ENCODE peak calls at places on chromosomes 5 and 9, in five cellular contexts. W, P, F, H and B are unnamed samples.

GRCh38 chr5:155263381-155263780 is 249.8 kb downstream of the KIF4B start:
- DNase-seq in W (no peak), F (no peak), H (no peak), P (no peak), B (no peak)

GRCh38 chr9:22039258-22039657 is 30.2 kb upstream of the CDKN2B start:
- DNase-seq in H (no peak), P (no peak), F (no peak), W (no peak), B (no peak)

GRCh38 chr5:83093692-83094091 is 16.3 kb downstream of the XRCC4 start:
- DNase-seq in F (no peak), W (no peak), P (no peak), H (no peak), B (no peak)

GRCh38 chr5:138438003-138438723 is 694 bp upstream of the REEP2 start:
- DNase-seq in H (no peak), P (no peak), F (no peak), W (no peak), B (no peak)

GRCh38 chr5:83009408-83009807 is 67.8 kb downstream of the TMEM167A start:
- DNase-seq in W (no peak), F (no peak), P (no peak), H (no peak), B (no peak)

GRCh38 chr9:38687389-38687842 is 32.5 kb downstream of the FAM240B start:
- DNase-seq in W (no peak), P (peak; percentile 58), H (peak; percentile 46), F (peak; percentile 80), B (peak; percentile 86)

GRCh38 chr5:157271740-157272271 is 5.9 kb downstream of the CYFIP2 start:
- DNase-seq in F (no peak), W (no peak), P (no peak), H (no peak), B (no peak)

GRCh38 chr9:125541840-125542243 is 165.2 kb downstream of the MAPKAP1 start:
- DNase-seq in P (no peak), H (no peak), F (no peak), W (no peak), B (no peak)

GRCh38 chr5:167263185-167263584 is 1028.3 kb upstream of the WWC1 start:
- DNase-seq in P (no peak), F (no peak), H (no peak), W (no peak), B (no peak)

GRCh38 chr9:1018121-1018520 is 32.0 kb upstream of the DMRT2 start:
- DNase-seq in F (no peak), W (peak; percentile 60), P (no peak), H (peak; percentile 88), B (peak; percentile 81)

DNA sequence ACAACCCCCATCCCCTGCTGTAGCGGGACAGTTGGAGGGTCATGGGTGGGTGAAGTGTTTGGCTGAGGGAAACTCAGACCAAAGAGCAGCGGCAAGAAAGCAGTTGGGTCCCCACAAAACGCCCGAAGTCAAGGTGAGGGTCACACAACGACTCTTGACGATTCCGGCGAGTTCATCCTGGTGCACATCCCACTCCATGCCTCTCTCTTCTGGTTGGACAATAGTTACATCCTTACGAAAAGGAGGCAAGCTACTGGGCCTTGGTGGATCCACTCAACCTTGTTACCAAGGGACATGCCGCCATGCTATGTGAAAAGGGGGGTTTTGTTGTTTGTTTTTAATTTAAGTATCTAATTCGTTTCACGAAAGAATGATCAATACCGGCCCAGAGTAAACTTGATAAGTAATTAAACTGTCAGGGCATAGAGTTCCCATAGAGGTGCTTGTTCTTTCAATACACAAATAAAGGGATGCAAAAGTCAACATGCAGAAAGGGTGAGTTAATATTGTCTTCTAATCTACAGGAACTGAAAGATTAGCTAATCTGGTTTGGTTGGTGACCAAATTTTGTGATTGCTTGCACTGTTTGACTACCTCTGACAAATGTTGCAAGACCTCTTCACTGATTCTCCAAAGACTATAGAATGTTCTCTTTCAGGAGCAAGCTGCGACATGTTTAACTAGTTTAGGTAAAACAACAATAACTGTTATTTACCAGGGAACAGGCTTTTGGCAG is 732 bp upstream of the SMIM15 start:
- DNase-seq in W (peak; percentile 53), F (no peak), P (no peak), H (peak; percentile 47), B (no peak)
- H3K27ac ChIP-seq in W (peak overlapping the region; percentile 89), F (peak overlapping the region; percentile 49), P (peak overlapping the region; percentile 86), H (peak overlapping the region; percentile 67), B (peak overlapping the region; percentile 94)

DNA sequence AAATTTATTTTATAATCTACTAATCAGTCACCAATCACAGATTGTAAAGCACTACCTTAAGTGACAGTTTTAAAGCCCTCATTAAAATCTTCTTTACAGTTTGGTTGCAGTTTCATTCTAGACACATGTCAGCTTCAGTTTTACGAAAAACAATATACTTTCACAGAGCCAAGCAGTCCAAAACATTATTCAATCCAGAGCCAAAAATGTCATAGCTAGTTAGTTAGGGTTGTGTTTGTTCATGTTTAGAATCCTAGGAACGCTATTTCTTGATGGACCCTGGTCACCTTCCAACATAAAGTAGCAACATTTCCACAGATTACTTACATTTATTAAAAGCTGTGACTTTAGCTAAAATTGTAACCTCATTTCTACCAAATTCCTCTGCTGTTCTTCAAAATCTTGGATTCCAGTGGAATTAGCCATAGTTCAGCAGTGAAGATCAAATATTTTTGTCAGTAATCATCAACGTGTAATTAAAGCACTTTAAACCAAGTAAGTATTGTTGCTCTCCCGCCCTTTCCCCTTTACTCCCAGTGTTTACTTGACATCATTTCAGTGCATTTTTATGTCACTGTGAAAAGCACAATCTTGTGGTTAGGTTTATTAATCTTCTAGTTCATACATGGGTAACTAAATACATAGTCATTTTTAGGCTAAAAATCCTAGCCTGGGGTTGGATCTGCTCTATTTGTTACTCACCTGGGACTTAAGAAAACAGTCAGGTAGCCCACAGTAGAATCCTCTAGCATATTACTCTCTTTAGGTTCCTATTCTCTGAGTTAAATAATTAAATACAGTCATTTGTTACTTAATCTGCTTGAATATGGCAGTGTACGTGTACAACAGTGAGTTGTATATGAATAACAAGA is 74.3 kb downstream of the NIPBL start:
- DNase-seq in W (peak; percentile 78), F (no peak), P (no peak), H (no peak), B (no peak)
- H3K27ac ChIP-seq in W (peak overlapping the region; percentile 44), F (no peak overlapping the region), P (no peak overlapping the region), H (no peak overlapping the region), B (no peak overlapping the region)

GRCh38 chr5:144249755-144250464 is 79.2 kb downstream of the KCTD16 start:
- DNase-seq in P (no peak), F (no peak), W (no peak), H (no peak), B (no peak)

GRCh38 chr5:144248015-144248414 is 77.3 kb downstream of the KCTD16 start:
- DNase-seq in P (no peak), F (no peak), H (no peak), W (no peak), B (no peak)

GRCh38 chr5:144247131-144247530 is 76.5 kb downstream of the KCTD16 start:
- DNase-seq in W (no peak), P (no peak), H (no peak), F (no peak), B (no peak)
- H3K27ac ChIP-seq in W (no peak overlapping the region), P (no peak overlapping the region), H (no peak overlapping the region), F (no peak overlapping the region), B (no peak overlapping the region)

DNA sequence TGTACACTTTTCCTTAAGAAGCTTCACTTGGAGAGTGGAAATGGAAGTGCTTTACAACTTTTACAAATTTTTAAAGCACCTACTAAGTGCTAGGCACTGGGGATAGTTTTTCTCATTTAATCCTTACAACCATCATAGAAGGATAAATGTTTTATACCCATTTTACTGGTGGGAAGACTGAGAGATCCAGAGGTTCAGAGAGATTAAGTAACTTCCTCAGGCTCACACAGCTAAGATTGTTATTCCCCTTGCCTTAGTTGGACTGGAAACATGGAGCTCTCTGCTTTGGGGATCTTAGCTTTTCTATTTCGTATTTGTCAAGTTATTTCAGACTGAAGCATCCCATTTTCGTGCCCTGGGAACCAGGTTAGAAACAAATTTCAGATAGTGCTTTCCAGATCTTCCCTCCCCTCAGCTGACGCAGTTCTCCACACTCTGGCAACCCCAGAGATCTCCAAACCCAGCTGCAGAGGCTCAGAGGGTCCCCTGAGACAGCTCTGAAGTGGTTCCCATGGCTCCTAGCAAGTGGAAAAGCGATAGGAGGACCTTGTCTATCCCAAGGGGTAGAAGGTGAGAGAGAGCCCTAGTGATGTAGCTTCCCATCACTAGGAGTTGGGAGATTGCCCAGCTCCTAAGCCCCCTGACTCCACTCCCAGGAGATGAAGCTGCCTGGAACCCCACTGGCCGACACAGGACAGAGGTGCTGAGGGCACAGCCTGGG is 16.2 kb upstream of the GABBR2 start:
- DNase-seq in F (no peak), P (no peak), W (no peak), H (no peak), B (no peak)
- H3K27ac ChIP-seq in F (no peak overlapping the region), P (no peak overlapping the region), W (no peak overlapping the region), H (no peak overlapping the region), B (no peak overlapping the region)